ENCODE peak calls at places on chromosome 13, in six cellular contexts. E is psoas muscle; V is activated naive CD8-positive, alpha-beta T cell treated with anti-CD3 and anti-CD28 coated beads for 36 hours; N is foreskin fibroblast; T is stimulated activated CD8-positive, alpha-beta memory T cell treated with anti-CD3 and anti-CD28 coated beads, Interleukin-4, amount 100 ng/mL, for 24 hours; M is mammary epithelial cell. D is an unnamed sample.

GRCh38 chr13:30112602-30113435 is 194.5 kb downstream of the KATNAL1 start:
- DNase-seq in E (peak; percentile 76), V (peak; percentile 80), N (peak; percentile 94), T (peak; percentile 68), M (peak; percentile 80), D (peak; percentile 39)

GRCh38 chr13:31625115-31625514 is 114.2 kb upstream of the RXFP2 start:
- DNase-seq in E (no peak), V (no peak), N (peak; percentile 53), T (no peak), M (no peak), D (no peak)

GRCh38 chr13:74005320-74006154 is 128.7 kb downstream of the KLF12 start:
- DNase-seq in E (no peak), V (no peak), N (no peak), T (no peak), M (no peak), D (no peak)

GRCh38 chr13:20263393-20264044 is 31.4 kb upstream of the GJB6 start:
- DNase-seq in E (no peak), V (no peak), N (no peak), T (no peak), M (no peak), D (no peak)

GRCh38 chr13:26882731-26883130 is 122.1 kb upstream of the GPR12 start:
- DNase-seq in E (no peak), V (no peak), N (no peak), T (no peak), M (no peak), D (no peak)

GRCh38 chr13:112968380-112968909 is 569 bp upstream of the MCF2L start:
- DNase-seq in E (no peak), V (peak; percentile 51), N (no peak), T (peak; percentile 12), M (no peak), D (no peak)

GRCh38 chr13:95420501-95420900 is 119.2 kb upstream of the ABCC4 start:
- DNase-seq in E (no peak), V (no peak), N (no peak), T (no peak), M (peak; percentile 35), D (no peak)

GRCh38 chr13:45055902-45056648 is 64.2 kb upstream of the GTF2F2 start:
- DNase-seq in E (no peak), V (peak; percentile 35), N (peak; percentile 78), T (no peak), M (peak; percentile 92), D (peak; percentile 91)

GRCh38 chr13:76637651-76638111 is 248.5 kb downstream of the KCTD12 start:
- DNase-seq in E (no peak), V (no peak), N (peak; percentile 77), T (no peak), M (no peak), D (no peak)

D was measured in epithelial cell of prostate.